ENCODE peak calls at places on chromosomes 1 and 21, in five cellular contexts. I is left lung, Q is tibial artery, P is lung, V is testis. C is an unnamed sample.

GRCh38 chr1:99680258-99680657 is 34.3 kb downstream of the PALMD start:
- DNase-seq in P (no peak), I (no peak), V (no peak), Q (no peak), C (no peak)

GRCh38 chr1:31712041-31712440 is 8.2 kb upstream of the COL16A1 start:
- DNase-seq in P (no peak), I (no peak), V (no peak), Q (no peak), C (no peak)

GRCh38 chr1:53182111-53182593 is 14.5 kb upstream of the CPT2 start:
- DNase-seq in P (peak), I (peak), Q (peak), V (peak), C (peak)

GRCh38 chr1:21622466-21623315 is 46.5 kb downstream of the RAP1GAP start:
- DNase-seq in I (peak), V (peak), P (no peak), Q (no peak), C (peak)

GRCh38 chr1:229753764-229754553 is 127.9 kb downstream of the URB2 start:
- DNase-seq in I (no peak), Q (no peak), P (no peak), V (no peak), C (no peak)

GRCh38 chr1:14413809-14414208 is 184.7 kb upstream of the KAZN start:
- DNase-seq in V (no peak), P (no peak), Q (no peak), I (no peak), C (no peak)

GRCh38 chr1:29195875-29196274 is 14.2 kb upstream of the SRSF4 start:
- DNase-seq in Q (peak), I (no peak), P (no peak), V (no peak), C (no peak)

GRCh38 chr1:204085876-204086275 is 13.0 kb downstream of the SOX13 start:
- DNase-seq in P (no peak), Q (peak), V (no peak), I (no peak), C (no peak)

GRCh38 chr1:20322081-20322824 is 31.6 kb downstream of the VWA5B1 start:
- DNase-seq in P (no peak), Q (no peak), V (no peak), I (no peak), C (no peak)

GRCh38 chr1:222074317-222074716 is 332.4 kb upstream of the DUSP10 start:
- DNase-seq in V (no peak), I (no peak), Q (no peak), P (no peak), C (no peak)

GRCh38 chr1:58779059-58779754 is 4.6 kb downstream of the JUN start:
- DNase-seq in P (no peak), I (no peak), V (no peak), Q (no peak), C (no peak)

GRCh38 chr21:34845521-34846213 is 176.9 kb downstream of the CLIC6 start:
- DNase-seq in Q (no peak), V (no peak), I (no peak), P (peak), C (no peak)

GRCh38 chr1:155976062-155976912 is 2.1 kb downstream of the ARHGEF2 start:
- DNase-seq in I (peak), Q (peak), V (peak), P (peak), C (peak)

GRCh38 chr21:26748066-26748465 is 97.1 kb downstream of the ADAMTS1 start:
- DNase-seq in P (no peak), V (no peak), Q (no peak), I (no peak), C (no peak)

GRCh38 chr1:191052888-191053287 is 575.2 kb upstream of the BRINP3 start:
- DNase-seq in V (no peak), P (no peak), I (no peak), Q (no peak), C (no peak)

GRCh38 chr1:72724951-72725863 is 442.9 kb upstream of the NEGR1 start:
- DNase-seq in P (no peak), Q (peak), V (peak), I (peak), C (no peak)

GRCh38 chr1:182135946-182136345 is 74.4 kb upstream of the ZNF648 start:
- DNase-seq in V (no peak), I (no peak), P (no peak), Q (no peak), C (no peak)

GRCh38 chr1:7686301-7686850 is 84.7 kb upstream of the VAMP3 start:
- DNase-seq in I (peak), Q (no peak), V (no peak), P (no peak), C (no peak)

GRCh38 chr1:16073490-16074104 is at the start of gene FAM131C:
- DNase-seq in V (peak), Q (no peak), P (no peak), I (no peak), C (no peak)

GRCh38 chr1:184033136-184033469 is 4.4 kb downstream of the COLGALT2 start:
- DNase-seq in V (no peak), I (no peak), Q (no peak), P (no peak), C (no peak)

GRCh38 chr1:205595435-205595834 is 36.4 kb downstream of the ELK4 start:
- DNase-seq in P (no peak), I (no peak), Q (peak), V (no peak), C (no peak)

GRCh38 chr1:66143661-66144060 is 351.0 kb downstream of the PDE4B start:
- DNase-seq in V (no peak), Q (no peak), P (no peak), I (no peak), C (no peak)

GRCh38 chr1:12465126-12465525 is 152.9 kb downstream of the DHRS3 start:
- DNase-seq in Q (no peak), I (no peak), V (no peak), P (no peak), C (no peak)

GRCh38 chr1:92961131-92961895 is at the start of gene DIPK1A:
- DNase-seq in I (peak), P (peak), V (peak), Q (peak), C (peak)

GRCh38 chr1:26799479-26800133 is 11.9 kb downstream of the PIGV start:
- DNase-seq in Q (peak), I (no peak), P (no peak), V (peak), C (peak)

GRCh38 chr1:101284622-101285218 is 47.9 kb downstream of the S1PR1 start:
- DNase-seq in I (no peak), P (no peak), Q (no peak), V (no peak), C (no peak)
- H3K4me3 ChIP-seq in I (no peak), P (no peak), Q (no peak), V (no peak), C (no peak)

GRCh38 chr1:19257178-19257914 is 5.7 kb downstream of the MRTO4 start:
- DNase-seq in I (no peak), P (no peak), V (no peak), Q (no peak), C (peak)
- TF ChIP-seq CTCF in I (no peak), P (no peak), V (no peak), Q (no peak), C (no peak)

GRCh38 chr1:234243872-234244271 is 129.4 kb upstream of the COA6 start:
- DNase-seq in Q (no peak), P (no peak), V (no peak), I (no peak), C (no peak)
- H3K27ac ChIP-seq in Q (no peak), P (no peak), V (no peak), I (no peak), C (no peak)

GRCh38 chr1:200040516-200041138 is 13.1 kb downstream of the NR5A2 start:
- DNase-seq in Q (no peak), P (no peak), I (no peak), V (no peak), C (no peak)
- H3K4me3 ChIP-seq in Q (peak), P (no peak), I (no peak), V (peak), C (peak)

DNA sequence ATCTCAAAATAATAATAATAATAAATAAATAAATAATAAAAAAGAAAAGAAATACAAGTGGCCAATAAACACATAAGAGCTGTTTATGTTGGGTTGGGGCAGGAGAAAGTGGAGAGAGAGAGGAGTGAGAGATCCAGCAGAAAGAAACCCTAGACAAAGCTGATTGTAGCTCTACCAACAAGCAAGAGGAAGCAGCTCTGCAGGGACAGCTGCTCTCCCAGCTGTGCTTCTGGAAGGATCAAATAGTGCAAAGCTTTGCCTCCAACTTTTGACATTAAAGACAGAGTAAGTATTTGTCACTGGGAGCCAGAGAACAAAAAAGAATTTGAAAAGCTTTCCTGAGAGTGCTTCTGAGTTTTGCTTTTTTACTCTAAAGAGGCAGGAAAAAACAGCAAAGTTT is 28.4 kb upstream of the C1orf198 start:
- DNase-seq in V (no peak), Q (no peak), P (no peak), I (no peak), C (no peak)
- TF ChIP-seq CTCF in V (no peak), Q (no peak), P (no peak), I (no peak), C (no peak)

C was measured in heart right ventricle.